ENCODE peak calls at places on chromosome 15, in six cellular contexts. N is A549, B is HCT116, I is HepG2, Y is K562, A is GM12878. S is an unnamed sample.

GRCh38 chr15:75027551-75027950 is 4.2 kb downstream of the PPCDC start:
- DNase-seq in N (no peak), B (no peak), I (no peak), Y (no peak), A (no peak), S (no peak)

GRCh38 chr15:41930221-41930866 is 36.5 kb upstream of the SPTBN5 start:
- DNase-seq in N (peak; percentile 92), B (peak; percentile 31), I (peak; percentile 15), Y (no peak), A (peak; percentile 17), S (no peak)

GRCh38 chr15:101267320-101268104 is 9.8 kb downstream of the SELENOS start:
- DNase-seq in N (no peak), B (no peak), I (no peak), Y (no peak), A (no peak), S (peak; percentile 63)

GRCh38 chr15:71083349-71083748 is 31.9 kb upstream of the THSD4 start:
- DNase-seq in N (no peak), B (no peak), I (no peak), Y (no peak), A (no peak), S (no peak)

GRCh38 chr15:75656331-75656730 is 8.6 kb downstream of the SNX33 start:
- DNase-seq in N (no peak), B (no peak), I (no peak), Y (no peak), A (no peak), S (no peak)

GRCh38 chr15:29593086-29593485 is 229.2 kb downstream of the TJP1 start:
- DNase-seq in N (no peak), B (no peak), I (no peak), Y (no peak), A (no peak), S (no peak)

GRCh38 chr15:55873024-55873745 is 120.2 kb downstream of the NEDD4 start:
- DNase-seq in N (no peak), B (no peak), I (no peak), Y (no peak), A (no peak), S (no peak)

GRCh38 chr15:58547628-58548307 is 116.0 kb downstream of the LIPC start:
- DNase-seq in N (no peak), B (no peak), I (no peak), Y (no peak), A (no peak), S (no peak)

GRCh38 chr15:37740623-37741141 is 193.8 kb upstream of the TMCO5A start:
- DNase-seq in N (no peak), B (no peak), I (no peak), Y (no peak), A (no peak), S (no peak)
- H3K4me2 ChIP-seq in N (no peak overlapping the region), B (no peak overlapping the region), I (no peak overlapping the region), Y (no peak overlapping the region), A (no peak overlapping the region), S (peak overlapping the region; percentile 15)

GRCh38 chr15:97235285-97235985 is 725.1 kb upstream of the ARRDC4 start:
- DNase-seq in N (peak; percentile 49), B (peak; percentile 15), I (peak; percentile 30), Y (peak; percentile 48), A (no peak), S (peak; percentile 74)
- TF ChIP-seq REST in N (no peak), B (no peak), I (no peak), Y (no peak), A (no peak), S (no peak)

GRCh38 chr15:98650871-98651481 is 2.6 kb downstream of the IGF1R start:
- DNase-seq in N (peak; percentile 36), B (no peak), I (no peak), Y (no peak), A (no peak), S (no peak)

GRCh38 chr15:98649996-98650870 is 1.9 kb downstream of the IGF1R start:
- DNase-seq in N (peak; percentile 48), B (no peak), I (peak; percentile 48), Y (no peak), A (no peak), S (peak; percentile 63)

GRCh38 chr15:98649621-98649995 is 1.3 kb downstream of the IGF1R start:
- DNase-seq in N (no peak), B (no peak), I (no peak), Y (peak; percentile 12), A (no peak), S (no peak)

GRCh38 chr15:98653686-98654085 is 5.3 kb downstream of the IGF1R start:
- DNase-seq in N (no peak), B (no peak), I (no peak), Y (no peak), A (no peak), S (no peak)

GRCh38 chr15:98651581-98652220 is 3.4 kb downstream of the IGF1R start:
- DNase-seq in N (peak; percentile 29), B (no peak), I (no peak), Y (no peak), A (no peak), S (no peak)
- H3K4me3 ChIP-seq in N (peak overlapping the region; percentile 84), B (no peak overlapping the region), I (peak overlapping the region; percentile 91), Y (no peak overlapping the region), A (peak overlapping the region; percentile 21), S (peak overlapping the region; percentile 92)

GRCh38 chr15:50051811-50052419 is 67.1 kb downstream of the ATP8B4 start:
- DNase-seq in N (peak; percentile 87), B (peak; percentile 41), I (peak; percentile 58), Y (peak; percentile 19), A (no peak), S (peak; percentile 79)
- H3K4me2 ChIP-seq in N (peak overlapping the region; percentile 65), B (no peak overlapping the region), I (no peak overlapping the region), Y (no peak overlapping the region), A (no peak overlapping the region), S (no peak overlapping the region)

DNA sequence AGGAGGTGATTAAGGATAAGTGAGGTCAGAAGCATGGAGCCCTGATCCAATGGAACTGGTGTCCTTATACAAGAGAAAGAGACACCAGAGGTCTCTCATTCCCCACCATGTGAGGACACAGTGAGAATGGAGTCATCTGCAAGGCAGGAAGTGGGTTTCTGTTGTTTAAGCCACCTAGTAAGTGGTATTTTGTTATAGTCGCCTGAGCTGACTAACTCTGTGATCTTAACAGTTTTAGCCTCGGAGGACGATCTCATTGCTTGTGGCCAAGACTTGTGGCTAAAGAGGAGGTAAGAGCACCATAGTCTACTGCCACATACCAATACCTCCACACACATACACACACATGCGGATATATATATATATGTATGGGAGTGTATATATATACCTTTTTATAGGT is 73.8 kb downstream of the MCTP2 start:
- DNase-seq in N (no peak), B (no peak), I (no peak), Y (no peak), A (no peak), S (no peak)
- TF ChIP-seq REST in N (no peak), B (no peak), I (no peak), Y (no peak), A (no peak), S (no peak)

DNA sequence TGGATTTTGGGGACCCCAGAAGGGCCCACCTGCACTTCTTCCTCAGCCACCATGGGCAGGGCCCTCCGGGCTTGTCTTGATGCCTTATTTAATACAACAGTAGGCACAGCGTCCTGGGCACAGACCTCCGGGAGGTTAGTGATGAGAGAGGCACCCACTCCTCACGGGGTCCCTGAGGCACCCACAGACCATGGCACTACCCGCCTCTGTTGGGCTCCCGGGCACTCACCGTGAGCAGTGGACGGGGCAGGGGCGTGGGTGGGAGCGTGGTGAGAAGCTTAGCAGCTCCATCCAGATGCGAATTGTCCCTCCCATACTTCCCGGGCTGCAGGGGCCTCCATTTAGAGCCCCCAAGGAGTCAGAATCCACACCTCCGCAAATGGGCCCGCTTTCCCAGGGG is 317 bp upstream of the MESP2 start:
- DNase-seq in N (no peak), B (no peak), I (no peak), Y (no peak), A (no peak), S (no peak)
- H3K4me3 ChIP-seq in N (peak overlapping the region; percentile 38), B (no peak overlapping the region), I (peak overlapping the region; percentile 29), Y (peak overlapping the region; percentile 26), A (no peak overlapping the region), S (peak overlapping the region; percentile 55)

DNA sequence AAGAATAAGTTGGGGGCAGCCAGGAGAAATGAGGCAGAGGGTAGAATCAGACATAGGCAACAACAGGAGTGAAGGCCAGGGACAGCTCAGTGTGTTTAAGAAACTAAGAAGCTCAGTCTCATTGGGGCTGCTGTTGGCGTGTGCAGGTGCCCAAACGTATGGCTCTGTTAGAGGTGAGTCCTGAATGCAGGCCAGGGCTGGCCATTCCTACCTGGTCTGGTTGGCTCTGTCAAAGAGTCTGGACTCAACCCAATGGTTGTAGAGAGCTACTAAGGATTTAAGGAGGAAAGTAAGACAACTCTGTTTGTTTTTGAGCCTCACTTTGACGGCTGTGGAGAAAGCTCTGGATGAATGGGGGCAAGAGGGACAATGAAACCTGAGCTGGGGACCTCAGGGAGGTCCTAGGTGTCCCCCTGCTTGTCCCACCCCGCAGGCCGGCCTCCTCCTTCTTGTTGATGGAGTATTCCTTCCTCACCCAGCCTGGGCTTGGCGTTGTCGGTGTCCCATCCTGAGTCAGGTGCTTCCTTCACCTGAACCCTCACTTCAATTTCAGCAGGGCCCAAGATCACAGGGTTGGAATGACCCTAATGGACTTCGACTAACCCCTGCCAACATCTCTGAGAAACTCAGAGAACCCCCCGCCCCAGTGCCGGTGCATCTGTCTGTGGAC is 8.5 kb downstream of the ITGA11 start:
- DNase-seq in N (no peak), B (no peak), I (no peak), Y (no peak), A (no peak), S (no peak)
- H3K4me2 ChIP-seq in N (no peak overlapping the region), B (no peak overlapping the region), I (no peak overlapping the region), Y (no peak overlapping the region), A (no peak overlapping the region), S (no peak overlapping the region)

DNA sequence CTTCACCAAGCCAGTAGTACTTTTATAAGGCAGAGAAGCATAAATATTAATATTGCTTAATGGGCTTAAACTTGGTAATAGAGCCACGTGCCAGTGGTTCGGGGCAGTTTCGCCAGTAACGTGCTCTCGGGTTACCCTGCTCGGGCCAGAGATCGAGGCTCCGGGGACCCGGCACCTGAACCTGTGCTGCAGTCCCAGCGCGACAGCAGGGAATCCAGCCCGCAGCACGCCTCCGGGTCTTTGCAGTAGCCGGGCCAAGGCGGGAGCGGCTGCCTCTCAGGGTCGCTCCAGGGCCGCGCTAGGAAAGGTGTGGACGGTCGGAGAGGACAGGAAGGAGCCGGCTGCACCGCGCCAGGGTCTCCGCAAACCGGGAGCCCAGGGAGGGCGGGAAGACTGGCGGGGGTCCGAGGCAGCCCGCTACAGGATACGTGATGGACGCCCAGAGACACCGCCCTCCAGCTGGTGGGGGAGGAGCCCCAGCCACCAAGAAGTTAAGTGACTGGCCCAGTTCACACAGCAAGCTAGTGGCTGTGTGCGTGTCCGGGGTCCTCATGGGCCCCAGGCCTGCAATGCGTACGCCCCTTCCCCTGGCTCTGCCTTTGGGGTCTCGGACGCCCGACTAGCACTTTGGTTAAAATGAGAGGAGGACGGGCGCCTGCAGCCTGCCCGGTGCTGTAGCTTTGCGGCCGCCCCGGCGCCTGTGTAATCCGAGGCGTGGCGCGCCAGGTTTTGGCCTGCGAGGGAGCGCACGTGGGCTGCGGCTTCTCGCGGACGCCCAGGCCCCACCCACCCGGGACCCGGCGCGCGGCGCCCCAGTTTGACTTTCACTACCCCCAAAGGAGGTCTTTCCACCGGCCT is 1.2 kb upstream of the PDE8A start:
- DNase-seq in N (peak; percentile 93), B (peak; percentile 67), I (peak; percentile 75), Y (peak; percentile 85), A (peak; percentile 45), S (peak; percentile 93)
- TF ChIP-seq REST in N (no peak), B (no peak), I (no peak), Y (no peak), A (no peak), S (no peak)

S was measured in GM23338.